ENCODE peak calls at places on chromosomes 6 and 20, in seven cellular contexts. A is left ventricle myocardium inferior; H is mesenchymal stem cell; Q is heart right ventricle; K is right cardiac atrium; E is CD8-positive, alpha-beta T cell; L is fibroblast of lung. T is an unnamed sample.

GRCh38 chr6:159871911-159872310 is 18.9 kb upstream of the MAS1 start:
- DNase-seq in A (no peak), Q (no peak), L (no peak), K (no peak), E (no peak), H (no peak), T (no peak)

GRCh38 chr20:24097051-24097450 is 108.5 kb upstream of the GGTLC1 start:
- DNase-seq in E (no peak), Q (no peak), A (no peak), K (no peak), L (no peak), H (no peak), T (no peak)

GRCh38 chr6:165663736-165664552 is 903 bp upstream of the PDE10A start:
- DNase-seq in K (peak; percentile 51), A (peak; percentile 52), L (no peak), H (peak; percentile 56), Q (peak; percentile 47), E (no peak), T (no peak)

GRCh38 chr6:128144320-128144719 is 243.5 kb upstream of the THEMIS start:
- DNase-seq in L (no peak), K (no peak), A (no peak), Q (no peak), H (no peak), E (no peak), T (no peak)

GRCh38 chr20:18138639-18139583 is 1.2 kb downstream of the KAT14 start:
- DNase-seq in Q (no peak), K (no peak), H (peak; percentile 4), A (no peak), E (no peak), L (no peak), T (no peak)

GRCh38 chr20:38139156-38139912 is 25.7 kb downstream of the TGM2 start:
- DNase-seq in K (peak; percentile 35), L (no peak), A (no peak), E (no peak), Q (no peak), H (no peak), T (no peak)

GRCh38 chr20:20210327-20210726 is 157.6 kb upstream of the INSM1 start:
- DNase-seq in E (no peak), Q (peak; percentile 23), L (no peak), H (no peak), K (no peak), A (no peak), T (no peak)

GRCh38 chr6:33709605-33710295 is 1.8 kb downstream of the UQCC2 start:
- DNase-seq in Q (no peak), H (no peak), L (no peak), E (no peak), K (no peak), A (no peak), T (no peak)

GRCh38 chr6:50185006-50185405 is 135.3 kb upstream of the DEFB112 start:
- DNase-seq in H (no peak), L (peak; percentile 2), Q (no peak), K (no peak), E (no peak), A (no peak), T (no peak)

GRCh38 chr6:128204621-128205020 is 303.8 kb upstream of the THEMIS start:
- DNase-seq in K (no peak), Q (no peak), H (no peak), A (no peak), L (no peak), E (no peak), T (no peak)

GRCh38 chr6:139542351-139542750 is 167.9 kb upstream of the CITED2 start:
- DNase-seq in Q (no peak), E (no peak), H (no peak), K (no peak), A (no peak), L (no peak), T (no peak)

GRCh38 chr6:162854734-162855191 is 127.0 kb downstream of the PACRG start:
- DNase-seq in A (no peak), K (no peak), Q (no peak), E (no peak), L (no peak), H (no peak), T (no peak)

GRCh38 chr6:81606965-81607381 is 145.5 kb downstream of the TENT5A start:
- DNase-seq in H (no peak), Q (no peak), K (no peak), L (peak; percentile 69), E (no peak), A (no peak), T (no peak)

GRCh38 chr6:35788423-35788982 is 7.7 kb downstream of the CLPSL1 start:
- DNase-seq in Q (no peak), E (no peak), L (no peak), H (no peak), A (no peak), K (no peak), T (peak; percentile 50)

GRCh38 chr6:170225852-170226417 is 64.9 kb downstream of the DLL1 start:
- DNase-seq in A (no peak), K (peak; percentile 52), H (no peak), Q (no peak), L (no peak), E (no peak), T (peak; percentile 86)

GRCh38 chr20:59751075-59751711 is 146.9 kb downstream of the PHACTR3 start:
- DNase-seq in A (peak; percentile 68), Q (peak; percentile 63), L (peak; percentile 29), E (no peak), H (no peak), K (peak; percentile 88), T (peak; percentile 53)

GRCh38 chr6:6825153-6825847 is 236.8 kb downstream of the LY86 start:
- DNase-seq in Q (no peak), E (no peak), L (no peak), H (no peak), A (no peak), K (peak; percentile 41), T (no peak)

GRCh38 chr6:12355354-12355753 is 65.2 kb downstream of the EDN1 start:
- DNase-seq in Q (no peak), E (no peak), H (no peak), A (no peak), L (no peak), K (no peak), T (no peak)

GRCh38 chr6:119856136-119856535 is 506.6 kb upstream of the MAN1A1 start:
- DNase-seq in K (no peak), A (no peak), E (no peak), H (peak; percentile 9), L (peak; percentile 5), Q (no peak), T (no peak)

GRCh38 chr6:168137024-168137423 is 58.0 kb upstream of the FRMD1 start:
- DNase-seq in E (no peak), H (no peak), L (no peak), Q (no peak), K (no peak), A (no peak), T (no peak)

GRCh38 chr6:31945507-31946369 is at the start of gene CFB:
- DNase-seq in L (peak; percentile 85), K (peak; percentile 94), E (no peak), H (peak; percentile 66), A (peak; percentile 65), Q (peak; percentile 54), T (peak; percentile 69)

GRCh38 chr6:31947070-31947675 is 1.3 kb downstream of the CFB start:
- DNase-seq in E (no peak), A (no peak), L (no peak), H (no peak), K (no peak), Q (no peak), T (no peak)

GRCh38 chr6:31946370-31946885 is 533 bp downstream of the CFB start:
- DNase-seq in Q (no peak), E (no peak), K (no peak), L (no peak), H (no peak), A (no peak), T (no peak)

GRCh38 chr6:31943742-31944141 is 2.2 kb upstream of the CFB start:
- DNase-seq in H (no peak), K (no peak), L (no peak), A (no peak), Q (no peak), E (no peak), T (no peak)

DNA sequence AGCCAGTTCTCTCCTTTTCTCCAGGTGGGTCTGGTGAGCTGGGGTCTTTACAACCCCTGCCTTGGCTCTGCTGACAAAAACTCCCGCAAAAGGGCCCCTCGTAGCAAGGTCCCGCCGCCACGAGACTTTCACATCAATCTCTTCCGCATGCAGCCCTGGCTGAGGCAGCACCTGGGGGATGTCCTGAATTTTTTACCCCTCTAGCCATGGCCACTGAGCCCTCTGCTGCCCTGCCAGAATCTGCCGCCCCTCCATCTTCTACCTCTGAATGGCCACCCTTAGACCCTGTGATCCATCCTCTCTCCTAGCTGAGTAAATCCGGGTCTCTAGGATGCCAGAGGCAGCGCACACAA is 765 bp upstream of the CFB start:
- DNase-seq in A (no peak), Q (no peak), L (no peak), K (no peak), H (no peak), E (no peak), T (no peak)
- H3K4me3 ChIP-seq in A (peak overlapping the region; percentile 39), Q (no peak overlapping the region), L (peak overlapping the region; percentile 35), K (no peak overlapping the region), H (peak overlapping the region; percentile 72), E (no peak overlapping the region), T (no peak overlapping the region)

DNA sequence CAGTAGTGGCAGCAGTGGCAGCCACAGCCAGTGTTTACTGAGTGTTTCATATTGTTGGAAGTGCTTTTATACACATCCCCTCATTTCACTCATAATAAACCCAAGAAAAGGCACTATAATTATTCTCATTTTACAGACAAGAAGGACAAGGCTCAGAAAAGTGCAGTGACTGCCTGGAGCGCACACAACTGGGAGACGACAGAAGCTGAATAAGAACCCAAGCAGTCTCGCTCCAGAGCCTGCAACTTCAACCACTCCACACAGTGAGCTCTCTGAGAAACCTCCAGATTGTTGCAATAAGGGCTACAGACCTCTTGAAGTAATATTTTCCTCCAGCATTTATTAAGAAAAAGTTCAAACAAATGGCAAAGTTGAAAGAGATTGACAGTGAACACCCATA is 76.9 kb downstream of the PLCG1 start:
- DNase-seq in Q (no peak), A (no peak), E (no peak), K (no peak), H (no peak), L (no peak), T (no peak)
- H3K4me1 ChIP-seq in Q (peaks cover 26% of the 10 kb centered on the region), A (peaks cover 27% of the 10 kb centered on the region), E (no peaks in the 10 kb centered on the region), K (peaks cover 3% of the 10 kb centered on the region), H (peaks cover 4% of the 10 kb centered on the region), L (peaks cover 8% of the 10 kb centered on the region), T (no peaks in the 10 kb centered on the region)

GRCh38 chr20:56179051-56179450 is 69.5 kb upstream of the MC3R start:
- DNase-seq in L (no peak), Q (no peak), E (no peak), K (no peak), A (no peak), H (no peak), T (no peak)
- H3K4me3 ChIP-seq in L (no peak overlapping the region), Q (no peak overlapping the region), E (no peak overlapping the region), K (no peak overlapping the region), A (no peak overlapping the region), H (no peak overlapping the region), T (no peak overlapping the region)

DNA sequence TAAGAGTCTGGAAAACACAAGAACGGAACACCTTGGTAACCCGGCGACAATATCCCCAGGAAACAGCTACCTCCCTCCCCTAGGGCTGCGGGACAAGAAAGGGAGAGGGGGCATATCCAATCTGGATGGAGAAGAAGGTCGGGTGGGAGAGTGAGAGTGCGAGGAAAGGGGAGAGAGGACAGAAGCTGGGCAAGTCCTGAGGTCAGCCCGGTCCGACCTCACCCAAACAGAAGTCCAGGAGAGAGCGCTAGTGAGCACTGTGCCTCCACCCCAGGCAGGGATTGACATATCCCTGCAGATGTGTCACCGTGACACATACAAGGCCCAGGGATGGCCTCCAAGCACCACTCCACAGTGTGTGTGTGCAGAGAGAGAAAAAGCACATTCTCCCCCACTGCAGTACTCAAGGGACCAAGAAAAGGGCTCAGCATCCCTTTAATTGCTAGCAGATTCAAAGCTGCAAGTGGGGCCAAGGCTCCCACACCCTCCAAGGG is 3.3 kb downstream of the PXDC1 start:
- DNase-seq in H (peak; percentile 89), A (peak; percentile 71), L (peak; percentile 75), E (no peak), K (peak; percentile 86), Q (peak; percentile 76), T (peak; percentile 69)
- H3K4me1 ChIP-seq in H (peaks cover 53% of the 10 kb centered on the region), A (peaks cover 95% of the 10 kb centered on the region), L (peaks cover 17% of the 10 kb centered on the region), E (peaks cover 5% of the 10 kb centered on the region), K (peaks cover 6% of the 10 kb centered on the region), Q (peaks cover 72% of the 10 kb centered on the region), T (peaks cover 5% of the 10 kb centered on the region)